ENCODE peak calls at places on chromosomes 2 and 18, in five cellular contexts. X, D, Y, J and V are unnamed samples.

GRCh38 chr2:77834360-77835002 is 312.3 kb upstream of the LRRTM4 start:
- DNase-seq in X (no peak), D (no peak), Y (no peak), J (no peak), V (no peak)

GRCh38 chr2:174117951-174118930 is 130.1 kb downstream of the OLA1 start:
- DNase-seq in X (no peak), D (no peak), Y (no peak), J (peak; percentile 77), V (no peak)

GRCh38 chr18:22814329-22814703 is 118.8 kb upstream of the RBBP8 start:
- DNase-seq in X (no peak), D (no peak), Y (no peak), J (no peak), V (no peak)

GRCh38 chr18:44458777-44459176 is 221.9 kb upstream of the SETBP1 start:
- DNase-seq in X (no peak), D (no peak), Y (no peak), J (no peak), V (no peak)

GRCh38 chr2:19654310-19655090 is 247.3 kb downstream of the TTC32 start:
- DNase-seq in X (no peak), D (no peak), Y (no peak), J (no peak), V (no peak)

GRCh38 chr2:121400206-121400605 is 115.2 kb upstream of the TFCP2L1 start:
- DNase-seq in X (no peak), D (no peak), Y (no peak), J (no peak), V (no peak)

GRCh38 chr18:50938912-50939311 is 28.9 kb upstream of the ELAC1 start:
- DNase-seq in X (no peak), D (no peak), Y (no peak), J (no peak), V (no peak)

GRCh38 chr2:190722825-190723224 is 73.9 kb downstream of the NAB1 start:
- DNase-seq in X (no peak), D (no peak), Y (no peak), J (no peak), V (no peak)

GRCh38 chr2:178072000-178072382 is 586 bp downstream of the PDE11A start:
- DNase-seq in X (no peak), D (no peak), Y (no peak), J (no peak), V (no peak)

GRCh38 chr18:70418551-70419311 is 129.9 kb downstream of the SOCS6 start:
- DNase-seq in X (no peak), D (no peak), Y (no peak), J (no peak), V (no peak)

GRCh38 chr18:73087291-73087977 is 219.6 kb upstream of the NETO1 start:
- DNase-seq in X (no peak), D (no peak), Y (no peak), J (no peak), V (no peak)

GRCh38 chr2:96684883-96685282 is 42.3 kb downstream of the FER1L5 start:
- DNase-seq in X (no peak), D (no peak), Y (no peak), J (no peak), V (no peak)

GRCh38 chr2:60764736-60765534 is 8.9 kb downstream of the PAPOLG start:
- DNase-seq in X (no peak), D (no peak), Y (no peak), J (no peak), V (no peak)

GRCh38 chr2:101568969-101569368 is 94.1 kb upstream of the RFX8 start:
- DNase-seq in X (no peak), D (no peak), Y (no peak), J (no peak), V (no peak)

GRCh38 chr2:3805120-3805519 is 101.7 kb downstream of the DCDC2C start:
- DNase-seq in X (no peak), D (no peak), Y (no peak), J (peak; percentile 61), V (no peak)

GRCh38 chr2:44397447-44397846 is 35.7 kb downstream of the CAMKMT start:
- DNase-seq in X (no peak), D (no peak), Y (no peak), J (no peak), V (no peak)

GRCh38 chr2:24203787-24204150 is 28.9 kb downstream of the FAM228A start:
- DNase-seq in X (no peak), D (no peak), Y (no peak), J (no peak), V (no peak)

GRCh38 chr2:119202610-119203351 is 20.9 kb upstream of the STEAP3 start:
- DNase-seq in X (no peak), D (no peak), Y (no peak), J (no peak), V (no peak)

GRCh38 chr2:88614497-88615157 is 12.6 kb downstream of the EIF2AK3 start:
- DNase-seq in X (no peak), D (no peak), Y (no peak), J (no peak), V (no peak)

GRCh38 chr18:78123144-78123909 is 856.3 kb upstream of the SALL3 start:
- DNase-seq in X (no peak), D (no peak), Y (no peak), J (no peak), V (no peak)

GRCh38 chr2:64212801-64213321 is 68.6 kb upstream of the PELI1 start:
- DNase-seq in X (no peak), D (peak; percentile 31), Y (no peak), J (no peak), V (no peak)

GRCh38 chr2:84302513-84303412 is 156.3 kb downstream of the SUCLG1 start:
- DNase-seq in X (peak; percentile 34), D (peak; percentile 5), Y (peak; percentile 50), J (peak; percentile 55), V (peak; percentile 5)

GRCh38 chr2:179460530-179460929 is 195.9 kb upstream of the SESTD1 start:
- DNase-seq in X (no peak), D (no peak), Y (no peak), J (peak; percentile 2), V (no peak)

GRCh38 chr2:160353166-160353565 is 140.4 kb downstream of the RBMS1 start:
- DNase-seq in X (no peak), D (no peak), Y (no peak), J (peak; percentile 55), V (no peak)

GRCh38 chr2:45237850-45238542 is 228.7 kb upstream of the SIX2 start:
- DNase-seq in X (no peak), D (no peak), Y (peak; percentile 13), J (no peak), V (no peak)

GRCh38 chr2:239400000-239400831 is 604 bp downstream of the HDAC4 start:
- DNase-seq in X (no peak), D (no peak), Y (peak; percentile 21), J (peak; percentile 44), V (no peak)

GRCh38 chr18:35695384-35695783 is 113.8 kb downstream of the GALNT1 start:
- DNase-seq in X (no peak), D (no peak), Y (no peak), J (no peak), V (no peak)

GRCh38 chr2:234706086-234706485 is 209.2 kb upstream of the ARL4C start:
- DNase-seq in X (no peak), D (no peak), Y (no peak), J (no peak), V (no peak)

GRCh38 chr2:233041722-233042323 is 9.4 kb downstream of the NEU2 start:
- DNase-seq in X (no peak), D (no peak), Y (no peak), J (no peak), V (no peak)

GRCh38 chr2:195967336-195967735 is 101.3 kb downstream of the DNAH7 start:
- DNase-seq in X (no peak), D (no peak), Y (no peak), J (peak; percentile 90), V (no peak)

GRCh38 chr2:130332271-130333073 is 10.2 kb upstream of the IMP4 start:
- DNase-seq in X (peak; percentile 69), D (peak; percentile 68), Y (peak; percentile 68), J (peak; percentile 83), V (peak; percentile 17)

GRCh38 chr2:170006592-170007327 is 171.2 kb upstream of the MYO3B start:
- DNase-seq in X (no peak), D (no peak), Y (no peak), J (no peak), V (no peak)

GRCh38 chr18:63758616-63759015 is 16.6 kb upstream of the SERPINB7 start:
- DNase-seq in X (no peak), D (no peak), Y (no peak), J (no peak), V (no peak)